ENCODE peak calls at places on chromosome 6, in eight cellular contexts. S is GM03348; Z is activated CD4-positive, CD25-positive, alpha-beta regulatory T cell; F is tibial nerve; J is activated CD8-positive, alpha-beta memory T cell treated with anti-CD3 and anti-CD28 coated beads for 4 hours; H is cerebellar cortex; G is endothelial cell; L is retina. D is an unnamed sample.

GRCh38 chr6:11389977-11390376 is 147.6 kb upstream of the TMEM170B start:
- DNase-seq in S (no peak), Z (no peak), F (no peak), J (no peak), H (no peak), G (no peak), L (no peak), D (no peak)

GRCh38 chr6:142087950-142088857 is 44.5 kb upstream of the GJE1 start:
- DNase-seq in S (no peak), Z (no peak), F (no peak), J (no peak), H (no peak), G (no peak), L (no peak), D (no peak)

GRCh38 chr6:108592371-108593337 is 31.9 kb downstream of the FOXO3 start:
- DNase-seq in S (peak; percentile 62), Z (no peak), F (no peak), J (peak; percentile 24), H (no peak), G (no peak), L (no peak), D (peak; percentile 31)

GRCh38 chr6:140774080-140774505 is 1358.6 kb upstream of the GJE1 start:
- DNase-seq in S (peak; percentile 46), Z (no peak), F (no peak), J (no peak), H (no peak), G (no peak), L (no peak), D (no peak)

GRCh38 chr6:73515204-73516101 is 5.4 kb downstream of the EEF1A1 start:
- DNase-seq in S (peak; percentile 54), Z (peak; percentile 16), F (no peak), J (no peak), H (peak; percentile 92), G (peak; percentile 39), L (peak; percentile 46), D (peak; percentile 71)

GRCh38 chr6:131398176-131398575 is 174.8 kb upstream of the ARG1 start:
- DNase-seq in S (no peak), Z (no peak), F (no peak), J (no peak), H (no peak), G (no peak), L (no peak), D (peak; percentile 88)

GRCh38 chr6:102732908-102733307 is 1339.4 kb downstream of the GRIK2 start:
- DNase-seq in S (no peak), Z (no peak), F (no peak), J (no peak), H (no peak), G (no peak), L (no peak), D (no peak)

GRCh38 chr6:130063806-130064205 is 45.4 kb downstream of the L3MBTL3 start:
- DNase-seq in S (no peak), Z (no peak), F (no peak), J (no peak), H (no peak), G (no peak), L (no peak), D (no peak)

GRCh38 chr6:134534708-134535149 is 216.8 kb upstream of the SGK1 start:
- DNase-seq in S (peak; percentile 32), Z (no peak), F (no peak), J (no peak), H (no peak), G (no peak), L (no peak), D (no peak)

GRCh38 chr6:90355965-90356364 is 59.3 kb upstream of the BACH2 start:
- DNase-seq in S (no peak), Z (no peak), F (no peak), J (no peak), H (no peak), G (no peak), L (no peak), D (no peak)

GRCh38 chr6:87397656-87398055 is 10.1 kb upstream of the CFAP206 start:
- DNase-seq in S (no peak), Z (no peak), F (no peak), J (no peak), H (no peak), G (no peak), L (no peak), D (no peak)

GRCh38 chr6:142819603-142820335 is 125.2 kb downstream of the HIVEP2 start:
- DNase-seq in S (no peak), Z (no peak), F (no peak), J (peak; percentile 51), H (no peak), G (no peak), L (no peak), D (peak; percentile 29)

GRCh38 chr6:42068173-42068572 is 17.8 kb downstream of the TAF8 start:
- DNase-seq in S (no peak), Z (no peak), F (no peak), J (no peak), H (no peak), G (no peak), L (no peak), D (no peak)

GRCh38 chr6:157620905-157621304 is 202.1 kb upstream of the SNX9 start:
- DNase-seq in S (no peak), Z (no peak), F (no peak), J (no peak), H (no peak), G (no peak), L (no peak), D (no peak)

GRCh38 chr6:169829786-169830185 is 78.4 kb downstream of the ERMARD start:
- DNase-seq in S (no peak), Z (no peak), F (no peak), J (no peak), H (no peak), G (no peak), L (no peak), D (no peak)

GRCh38 chr6:89984926-89985743 is 90.9 kb downstream of the GJA10 start:
- DNase-seq in S (peak; percentile 46), Z (no peak), F (no peak), J (no peak), H (no peak), G (no peak), L (peak; percentile 85), D (peak; percentile 33)

GRCh38 chr6:10385512-10386132 is 29.3 kb downstream of the TFAP2A start:
- DNase-seq in S (no peak), Z (no peak), F (no peak), J (no peak), H (no peak), G (no peak), L (peak; percentile 55), D (no peak)

GRCh38 chr6:126181173-126181741 is 158.7 kb upstream of the CENPW start:
- DNase-seq in S (no peak), Z (no peak), F (no peak), J (no peak), H (no peak), G (no peak), L (no peak), D (no peak)

GRCh38 chr6:111551521-111552231 is 54.0 kb downstream of the TRAF3IP2 start:
- DNase-seq in S (no peak), Z (no peak), F (no peak), J (no peak), H (peak; percentile 80), G (no peak), L (no peak), D (peak; percentile 57)

GRCh38 chr6:79421707-79422484 is 115.3 kb downstream of the LCA5 start:
- DNase-seq in S (no peak), Z (no peak), F (no peak), J (no peak), H (peak; percentile 87), G (no peak), L (no peak), D (peak; percentile 69)

D was measured in mucosa of gallbladder.